ENCODE peak calls at places on chromosomes 12 and 14, in four cellular contexts. One of them, this sample, is unnamed.

GRCh38 chr12:118164798-118165486 is 29.0 kb downstream of the PEBP1 start:
- DNase-seq in fibroblast of the conjunctiva: no peak
- DNase-seq in activated CD4-positive, alpha-beta T cell treated with anti-CD3 and anti-CD28 coated beads for 24 hours: no peak
- DNase-seq in MM.1S: peak; percentile 30
- DNase-seq in this sample: no peak

GRCh38 chr14:35821546-35822411 is 4.4 kb upstream of the BRMS1L start:
- DNase-seq in fibroblast of the conjunctiva: no peak
- DNase-seq in activated CD4-positive, alpha-beta T cell treated with anti-CD3 and anti-CD28 coated beads for 24 hours: no peak
- DNase-seq in MM.1S: peak; percentile 23
- DNase-seq in this sample: peak; percentile 6

GRCh38 chr14:105087963-105088811 is 23.0 kb upstream of the GPR132 start:
- DNase-seq in fibroblast of the conjunctiva: no peak
- DNase-seq in activated CD4-positive, alpha-beta T cell treated with anti-CD3 and anti-CD28 coated beads for 24 hours: no peak
- DNase-seq in MM.1S: no peak
- DNase-seq in this sample: no peak

GRCh38 chr12:6061661-6062060 is 62.8 kb downstream of the VWF start:
- DNase-seq in fibroblast of the conjunctiva: peak; percentile 51
- DNase-seq in activated CD4-positive, alpha-beta T cell treated with anti-CD3 and anti-CD28 coated beads for 24 hours: no peak
- DNase-seq in MM.1S: no peak
- DNase-seq in this sample: no peak

GRCh38 chr12:87094356-87094755 is 838.2 kb upstream of the MGAT4C start:
- DNase-seq in fibroblast of the conjunctiva: no peak
- DNase-seq in activated CD4-positive, alpha-beta T cell treated with anti-CD3 and anti-CD28 coated beads for 24 hours: no peak
- DNase-seq in MM.1S: no peak
- DNase-seq in this sample: no peak

GRCh38 chr12:92930421-92930820 is 1.3 kb upstream of the EEA1 start:
- DNase-seq in fibroblast of the conjunctiva: no peak
- DNase-seq in activated CD4-positive, alpha-beta T cell treated with anti-CD3 and anti-CD28 coated beads for 24 hours: no peak
- DNase-seq in MM.1S: no peak
- DNase-seq in this sample: no peak

GRCh38 chr12:132686831-132687210 is 321 bp downstream of the POLE start:
- DNase-seq in fibroblast of the conjunctiva: no peak
- DNase-seq in activated CD4-positive, alpha-beta T cell treated with anti-CD3 and anti-CD28 coated beads for 24 hours: no peak
- DNase-seq in MM.1S: no peak
- DNase-seq in this sample: no peak

GRCh38 chr12:19186722-19187661 is 57.5 kb downstream of the PLEKHA5 start:
- DNase-seq in fibroblast of the conjunctiva: peak; percentile 59
- DNase-seq in activated CD4-positive, alpha-beta T cell treated with anti-CD3 and anti-CD28 coated beads for 24 hours: no peak
- DNase-seq in MM.1S: peak; percentile 56
- DNase-seq in this sample: no peak

GRCh38 chr14:103507751-103508150 is 14.9 kb downstream of the CKB start:
- DNase-seq in fibroblast of the conjunctiva: no peak
- DNase-seq in activated CD4-positive, alpha-beta T cell treated with anti-CD3 and anti-CD28 coated beads for 24 hours: no peak
- DNase-seq in MM.1S: no peak
- DNase-seq in this sample: no peak

GRCh38 chr12:49187184-49187583 is 1.7 kb downstream of the TUBA1A start:
- DNase-seq in fibroblast of the conjunctiva: peak; percentile 57
- DNase-seq in activated CD4-positive, alpha-beta T cell treated with anti-CD3 and anti-CD28 coated beads for 24 hours: no peak
- DNase-seq in MM.1S: no peak
- DNase-seq in this sample: no peak

GRCh38 chr14:52911904-52912303 is 38.9 kb downstream of the FERMT2 start:
- DNase-seq in fibroblast of the conjunctiva: no peak
- DNase-seq in activated CD4-positive, alpha-beta T cell treated with anti-CD3 and anti-CD28 coated beads for 24 hours: no peak
- DNase-seq in MM.1S: no peak
- DNase-seq in this sample: no peak

GRCh38 chr12:119296535-119296934 is 38.0 kb upstream of the CCDC60 start:
- DNase-seq in fibroblast of the conjunctiva: no peak
- DNase-seq in activated CD4-positive, alpha-beta T cell treated with anti-CD3 and anti-CD28 coated beads for 24 hours: no peak
- DNase-seq in MM.1S: no peak
- DNase-seq in this sample: no peak

GRCh38 chr12:111367661-111368221 is 1.2 kb downstream of the PHETA1 start:
- DNase-seq in fibroblast of the conjunctiva: no peak
- DNase-seq in activated CD4-positive, alpha-beta T cell treated with anti-CD3 and anti-CD28 coated beads for 24 hours: no peak
- DNase-seq in MM.1S: no peak
- DNase-seq in this sample: no peak

GRCh38 chr14:71089974-71090373 is 182.7 kb downstream of the PCNX1 start:
- DNase-seq in fibroblast of the conjunctiva: no peak
- DNase-seq in activated CD4-positive, alpha-beta T cell treated with anti-CD3 and anti-CD28 coated beads for 24 hours: no peak
- DNase-seq in MM.1S: no peak
- DNase-seq in this sample: no peak

GRCh38 chr12:92070864-92071445 is 74.7 kb downstream of the BTG1 start:
- DNase-seq in fibroblast of the conjunctiva: no peak
- DNase-seq in activated CD4-positive, alpha-beta T cell treated with anti-CD3 and anti-CD28 coated beads for 24 hours: no peak
- DNase-seq in MM.1S: no peak
- DNase-seq in this sample: peak; percentile 97

GRCh38 chr12:1099158-1099557 is 108.1 kb downstream of the ERC1 start:
- DNase-seq in fibroblast of the conjunctiva: no peak
- DNase-seq in activated CD4-positive, alpha-beta T cell treated with anti-CD3 and anti-CD28 coated beads for 24 hours: peak; percentile 9
- DNase-seq in MM.1S: peak; percentile 46
- DNase-seq in this sample: no peak

GRCh38 chr12:120718055-120718454 is 7.6 kb upstream of the ACADS start:
- DNase-seq in fibroblast of the conjunctiva: no peak
- DNase-seq in activated CD4-positive, alpha-beta T cell treated with anti-CD3 and anti-CD28 coated beads for 24 hours: no peak
- DNase-seq in MM.1S: no peak
- DNase-seq in this sample: no peak

GRCh38 chr14:65470404-65470880 is 57.9 kb downstream of the FUT8 start:
- DNase-seq in fibroblast of the conjunctiva: no peak
- DNase-seq in activated CD4-positive, alpha-beta T cell treated with anti-CD3 and anti-CD28 coated beads for 24 hours: no peak
- DNase-seq in MM.1S: no peak
- DNase-seq in this sample: no peak